ENCODE peak calls at places on chromosomes 12 and 14, in eight cellular contexts. Z is lower lobe of right lung; M is colonic mucosa; F is mammary epithelial cell; W is right lobe of liver; Y is CD4-positive, alpha-beta memory T cell; Q is HCT116; I is psoas muscle. D is an unnamed sample. For H3K4me1, the result is how much of the 10 kb centered on the place peaks cover.

GRCh38 chr14:90303382-90303943 is 28.3 kb downstream of the NRDE2 start:
- DNase-seq in Q (no peak), M (peak), Y (no peak), W (no peak), I (no peak), F (no peak), Z (no peak), D (peak)

GRCh38 chr12:92466391-92467305 is 236.1 kb upstream of the PLEKHG7 start:
- DNase-seq in Y (no peak), I (peak), M (no peak), Z (no peak), W (no peak), Q (no peak), F (no peak), D (no peak)

GRCh38 chr12:87779016-87779415 is 250.2 kb downstream of the C12orf50 start:
- DNase-seq in I (no peak), Y (no peak), Z (no peak), Q (no peak), W (no peak), M (no peak), F (peak), D (no peak)

GRCh38 chr12:49868952-49869815 is 26.3 kb upstream of the BCDIN3D start:
- DNase-seq in Q (no peak), I (peak), Y (no peak), W (no peak), M (peak), F (no peak), Z (peak), D (peak)

GRCh38 chr12:113222730-113223531 is 1.7 kb downstream of the TPCN1 start:
- DNase-seq in I (peak), Z (no peak), Q (no peak), F (peak), M (peak), W (peak), Y (peak), D (peak)

GRCh38 chr14:74519316-74520074 is 25.9 kb downstream of the ISCA2 start:
- DNase-seq in Z (peak), Q (no peak), M (no peak), F (no peak), Y (no peak), W (no peak), I (peak), D (no peak)

GRCh38 chr14:86087377-86087776 is 557.4 kb downstream of the FLRT2 start:
- DNase-seq in M (no peak), F (no peak), Y (no peak), W (no peak), I (no peak), Z (no peak), Q (no peak), D (no peak)

GRCh38 chr12:110251381-110251780 is 29.7 kb upstream of the ATP2A2 start:
- DNase-seq in M (no peak), Z (no peak), F (no peak), I (no peak), Y (no peak), W (no peak), Q (no peak), D (no peak)

GRCh38 chr12:57046947-57047890 is 2.7 kb downstream of the MYO1A start:
- DNase-seq in F (no peak), Z (no peak), Y (peak), W (no peak), Q (no peak), M (no peak), I (no peak), D (no peak)

GRCh38 chr14:100850841-100851585 is 25.1 kb downstream of the MEG3 start:
- DNase-seq in Q (peak), Z (peak), I (peak), W (peak), Y (peak), M (peak), F (peak), D (peak)

GRCh38 chr14:54169254-54169924 is 212.8 kb upstream of the BMP4 start:
- DNase-seq in M (no peak), I (no peak), Z (no peak), Y (peak), Q (peak), F (peak), W (no peak), D (no peak)

GRCh38 chr14:52848626-52849025 is 57.2 kb upstream of the GNPNAT1 start:
- DNase-seq in W (no peak), F (no peak), Q (no peak), I (no peak), Z (no peak), M (no peak), Y (no peak), D (no peak)

DNA sequence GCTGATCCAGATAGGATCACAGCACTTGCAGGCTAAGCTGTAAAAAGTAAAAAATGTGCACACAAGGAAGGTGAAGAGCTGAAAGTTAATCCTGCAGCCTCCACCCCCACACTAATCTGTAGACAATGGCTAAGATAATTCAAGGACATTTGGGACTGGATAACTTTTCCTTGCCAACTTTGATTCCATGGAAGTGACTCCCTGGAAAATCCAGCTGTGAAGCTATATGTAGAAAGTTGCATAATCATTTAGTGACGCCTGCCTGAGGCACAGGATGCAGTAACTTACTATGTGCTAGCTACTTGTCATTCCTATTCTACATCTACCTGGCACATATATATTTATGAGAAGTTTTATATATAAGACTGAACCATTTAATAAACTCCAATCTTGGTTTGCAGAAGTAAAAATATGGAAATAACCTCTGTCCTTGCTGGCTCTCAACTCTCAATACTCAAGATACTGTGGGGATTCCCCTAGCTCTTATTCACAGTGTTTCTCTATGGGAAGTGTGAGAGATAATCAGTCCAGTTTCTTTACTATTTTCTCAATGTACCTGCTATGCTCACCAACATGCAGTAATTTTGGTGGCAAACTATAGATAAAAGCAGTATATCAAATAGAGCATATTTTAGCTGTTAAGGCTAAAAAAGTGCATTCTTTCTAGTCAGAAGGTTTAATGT is 14.8 kb downstream of the LDHB start:
- DNase-seq in W (no peak), Y (no peak), F (peak), Q (no peak), M (no peak), I (no peak), Z (no peak), D (no peak)
- H3K4me1 ChIP-seq in W (under half), Y (half or more), F (under half), Q (under half), M (under half), I (under half), Z (under half), D (under half)

DNA sequence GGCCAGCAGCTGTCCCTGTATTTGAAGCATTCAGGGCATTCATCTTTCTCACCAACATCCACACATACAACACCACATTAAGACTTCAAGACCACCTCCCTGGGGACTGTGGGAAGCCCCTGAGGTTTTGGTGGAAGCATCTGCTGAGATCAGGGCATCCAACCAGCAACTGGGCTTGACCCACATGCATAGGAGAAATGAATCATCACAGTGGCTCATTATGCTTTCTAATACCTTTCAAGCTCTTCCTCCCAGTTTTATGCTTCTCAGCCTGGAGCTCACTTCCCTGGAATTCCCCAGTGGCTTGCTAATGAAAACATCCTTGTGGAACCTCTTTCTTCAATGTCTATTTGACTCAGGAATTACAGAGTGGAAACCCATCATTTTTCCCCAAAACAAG is 21.4 kb upstream of the CMKLR1 start:
- DNase-seq in Z (no peak), I (no peak), M (no peak), Y (no peak), Q (no peak), F (peak), W (no peak), D (no peak)
- H3K4me1 ChIP-seq in Z (under half), I (under half), M (under half), Y (under half), Q (under half), F (under half), W (under half), D (under half)

GRCh38 chr12:106585862-106586534 is 3.2 kb downstream of the RFX4 start:
- DNase-seq in Y (no peak), M (no peak), Q (no peak), F (peak), Z (no peak), I (no peak), W (no peak), D (peak)
- H3K4me1 ChIP-seq in Y (under half), M (under half), Q (under half), F (under half), Z (under half), I (under half), W (under half), D (under half)

DNA sequence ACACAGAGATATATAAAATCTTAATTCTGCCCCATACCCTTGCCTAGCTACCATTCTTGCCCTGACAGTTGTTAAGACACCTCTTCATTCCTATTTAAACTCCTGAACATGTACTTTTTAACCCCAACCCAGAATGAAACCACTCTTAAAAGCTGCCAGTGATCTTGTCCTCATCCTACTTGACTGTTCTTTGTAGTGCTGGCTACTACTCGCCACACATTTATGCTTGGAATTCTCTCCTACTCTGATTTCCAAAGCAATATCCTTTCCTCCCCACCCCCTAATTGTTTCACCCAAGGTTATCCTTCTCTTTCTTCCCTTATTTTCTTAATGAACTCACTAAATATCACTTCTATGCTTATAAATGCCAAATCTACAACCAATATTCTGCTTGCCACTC is 4.1 kb downstream of the NFYB start:
- DNase-seq in I (no peak), W (no peak), Q (no peak), F (no peak), M (no peak), Y (no peak), Z (no peak), D (no peak)
- H3K4me1 ChIP-seq in I (half or more), W (under half), Q (under half), F (under half), M (under half), Y (half or more), Z (half or more), D (under half)

DNA sequence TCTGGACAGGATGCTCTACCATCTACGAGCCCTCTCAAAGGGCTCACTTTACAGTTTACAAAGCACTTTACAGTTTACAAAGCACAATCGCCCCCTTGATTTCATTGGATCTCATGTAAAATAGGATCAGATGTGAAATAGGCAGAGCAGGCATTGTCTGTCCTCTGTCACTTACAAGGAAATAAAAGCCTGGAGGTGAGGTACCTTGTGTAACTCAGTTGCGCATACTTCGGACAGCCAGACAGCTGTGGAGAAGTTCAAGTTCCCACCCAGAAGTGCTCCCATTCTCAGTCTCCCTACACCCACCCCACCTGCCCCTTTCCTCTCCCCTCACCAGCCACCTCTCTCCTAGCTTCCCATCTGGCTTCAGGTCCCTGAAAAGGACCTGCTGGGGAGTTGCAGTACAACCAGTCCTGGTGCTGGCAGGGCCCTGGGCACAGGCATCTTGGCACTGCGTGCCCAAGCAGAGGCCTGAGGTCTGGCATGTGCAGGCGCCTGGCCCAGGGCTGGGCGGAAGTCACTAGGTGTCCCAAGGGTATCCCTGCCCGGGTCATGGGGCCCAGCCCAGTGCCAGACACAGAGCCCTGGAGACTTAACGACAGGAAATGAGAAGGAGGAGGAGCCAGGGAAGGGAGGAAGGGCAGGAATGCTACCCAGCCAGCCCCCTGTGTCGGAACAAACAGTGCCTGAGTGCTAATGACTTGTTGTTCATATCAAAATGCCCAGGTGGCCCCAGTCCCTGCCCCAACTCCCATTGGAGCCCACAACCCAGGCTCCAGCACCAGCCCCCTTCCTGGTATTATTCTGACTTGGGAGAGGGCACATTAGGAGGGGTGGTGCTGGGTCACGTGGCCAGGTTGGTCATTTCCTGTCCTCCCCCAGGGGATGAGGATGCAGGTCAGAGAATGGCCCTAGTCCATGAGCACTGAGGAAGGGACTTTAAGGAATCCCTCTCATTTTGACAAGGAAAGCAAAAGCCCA is 5.4 kb downstream of the RAPGEF3 start:
- DNase-seq in I (peak), Y (no peak), W (no peak), Z (peak), M (peak), Q (no peak), F (peak), D (no peak)
- H3K4me1 ChIP-seq in I (under half), Y (under half), W (under half), Z (half or more), M (under half), Q (under half), F (half or more), D (under half)